ENCODE peak calls at places on chromosomes 6 and 20, in four cellular contexts. K, M, Q and E are unnamed samples.

GRCh38 chr20:54539521-54540046 is 64.2 kb downstream of the DOK5 start:
- DNase-seq in K (no peak), M (no peak), Q (no peak), E (no peak)

GRCh38 chr20:1283522-1284210 is 17.6 kb downstream of the SNPH start:
- DNase-seq in K (no peak), M (no peak), Q (no peak), E (no peak)

GRCh38 chr6:35372633-35373032 is 30.3 kb downstream of the PPARD start:
- DNase-seq in K (no peak), M (no peak), Q (no peak), E (no peak)

GRCh38 chr6:96211341-96211740 is 195.6 kb downstream of the FUT9 start:
- DNase-seq in K (no peak), M (no peak), Q (no peak), E (no peak)

GRCh38 chr6:42960243-42961019 is at the start of gene GNMT:
- DNase-seq in K (no peak), M (no peak), Q (peak; percentile 74), E (no peak)

GRCh38 chr6:88749849-88750248 is 213.6 kb downstream of the RNGTT start:
- DNase-seq in K (no peak), M (no peak), Q (no peak), E (no peak)

GRCh38 chr6:8207191-8207868 is 105.0 kb upstream of the EEF1E1 start:
- DNase-seq in K (no peak), M (no peak), Q (no peak), E (no peak)

GRCh38 chr6:131946404-131946991 is 4.7 kb downstream of the CCN2 start:
- DNase-seq in K (no peak), M (no peak), Q (peak; percentile 50), E (no peak)

GRCh38 chr6:55918639-55919038 is 43.2 kb upstream of the BMP5 start:
- DNase-seq in K (no peak), M (no peak), Q (no peak), E (no peak)

GRCh38 chr6:82283771-82284420 is 36.4 kb upstream of the IBTK start:
- DNase-seq in K (no peak), M (no peak), Q (no peak), E (no peak)

GRCh38 chr20:38108438-38109024 is 56.5 kb downstream of the TGM2 start:
- DNase-seq in K (no peak), M (no peak), Q (no peak), E (no peak)

GRCh38 chr6:16236009-16236501 is 2.3 kb upstream of the GMPR start:
- DNase-seq in K (no peak), M (no peak), Q (no peak), E (no peak)

GRCh38 chr6:43223175-43223574 is 6.1 kb downstream of the DNPH1 start:
- DNase-seq in K (no peak), M (no peak), Q (no peak), E (no peak)

GRCh38 chr20:57950764-57951163 is 240.9 kb upstream of the PMEPA1 start:
- DNase-seq in K (no peak), M (no peak), Q (no peak), E (no peak)

GRCh38 chr6:146892613-146893401 is 294.0 kb downstream of the ADGB start:
- DNase-seq in K (no peak), M (peak; percentile 83), Q (no peak), E (no peak)

GRCh38 chr6:53751417-53751816 is 43.4 kb upstream of the LRRC1 start:
- DNase-seq in K (no peak), M (no peak), Q (no peak), E (no peak)

GRCh38 chr6:71529026-71529425 is 240.4 kb downstream of the OGFRL1 start:
- DNase-seq in K (no peak), M (no peak), Q (no peak), E (no peak)

GRCh38 chr6:32825966-32826365 is 9.2 kb upstream of the HLA-DOB start:
- DNase-seq in K (no peak), M (no peak), Q (peak; percentile 55), E (no peak)

GRCh38 chr6:64838726-64839125 is 868.3 kb downstream of the EYS start:
- DNase-seq in K (no peak), M (no peak), Q (no peak), E (no peak)

DNA sequence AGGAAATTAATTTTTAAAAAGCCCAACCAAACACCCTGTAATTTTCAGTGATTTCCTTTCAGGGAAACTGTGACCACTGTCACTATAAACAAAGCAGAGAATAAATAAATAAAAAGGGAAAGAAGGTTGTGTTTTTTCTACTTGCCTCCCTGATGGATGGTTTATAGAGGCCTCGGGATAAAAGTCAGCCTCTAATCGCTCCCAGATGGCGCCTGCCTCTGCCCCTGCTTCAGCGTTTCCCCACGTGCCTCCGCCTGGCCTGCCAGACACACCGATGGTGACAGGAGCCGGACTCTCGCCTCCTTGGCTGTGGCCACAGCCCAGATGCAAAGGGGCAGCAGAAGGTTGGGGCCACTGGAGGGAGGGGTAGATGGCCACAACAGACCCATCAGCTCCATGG is 327.7 kb downstream of the CDC5L start:
- DNase-seq in K (no peak), M (no peak), Q (no peak), E (no peak)
- TF ChIP-seq FOXM1 in K (no peak), M (no peak), Q (no peak), E (no peak)

GRCh38 chr6:121810346-121811032 is 375.0 kb downstream of the GJA1 start:
- DNase-seq in K (no peak), M (no peak), Q (no peak), E (no peak)
- TF ChIP-seq BHLHE40 in K (no peak), M (no peak), Q (no peak), E (no peak)

GRCh38 chr20:5550738-5551529 is 199.3 kb upstream of the SHLD1 start:
- DNase-seq in K (no peak), M (no peak), Q (no peak), E (no peak)
- TF ChIP-seq FOXM1 in K (no peak), M (no peak), Q (no peak), E (no peak)

GRCh38 chr6:31438222-31438621 is 34.8 kb downstream of the MICA start:
- DNase-seq in K (no peak), M (no peak), Q (no peak), E (no peak)

GRCh38 chr6:31446481-31446880 is 43.1 kb downstream of the MICA start:
- DNase-seq in K (no peak), M (no peak), Q (no peak), E (no peak)

GRCh38 chr6:31438677-31439076 is 35.3 kb downstream of the MICA start:
- DNase-seq in K (no peak), M (no peak), Q (no peak), E (no peak)

DNA sequence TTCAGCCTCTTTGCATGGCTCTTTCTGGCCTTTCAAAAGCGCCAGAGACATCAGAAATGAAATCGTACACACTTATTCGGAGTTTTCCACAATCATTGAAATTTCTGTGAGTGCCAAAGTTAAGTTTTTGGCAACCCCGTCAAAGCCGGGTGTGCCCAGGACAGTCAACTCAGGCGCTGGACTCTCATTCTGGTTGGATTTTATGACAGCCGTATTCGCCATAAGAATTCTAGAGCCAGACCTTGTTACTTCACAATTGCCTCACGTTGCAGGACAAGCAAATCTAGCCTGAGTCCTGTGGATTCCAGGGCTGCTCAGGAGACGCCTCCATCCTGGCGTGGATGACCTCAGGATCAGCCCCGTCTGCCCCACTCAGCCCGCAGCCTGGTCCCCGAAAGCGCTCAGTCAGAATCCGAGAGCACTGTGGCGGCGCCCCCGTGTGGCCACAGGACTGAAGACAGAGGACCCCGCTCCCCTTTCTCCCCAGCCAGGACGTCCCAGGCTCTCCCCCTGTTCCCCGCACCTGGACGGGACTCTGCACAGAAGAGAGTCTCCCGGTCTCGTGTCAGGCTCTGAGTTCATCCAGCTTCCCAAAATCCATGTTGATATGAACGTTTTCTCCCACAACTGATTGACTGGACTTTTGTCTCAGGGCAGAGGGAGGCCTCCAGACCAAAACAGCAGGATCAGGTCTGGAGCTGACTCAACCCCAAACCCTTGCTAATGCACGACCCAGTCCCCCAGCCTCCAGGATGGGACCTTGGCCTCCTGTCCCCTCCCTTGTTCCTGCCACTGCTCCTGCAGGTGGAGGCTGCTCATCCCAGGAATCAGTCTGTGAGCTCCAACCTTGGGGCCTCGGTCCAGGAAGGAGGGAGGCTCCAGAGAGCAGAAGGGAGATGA is 38.2 kb downstream of the MICA start:
- DNase-seq in K (no peak), M (peak; percentile 88), Q (peak; percentile 60), E (peak; percentile 72)
- TF ChIP-seq BHLHE40 in K (no peak), M (peak; percentile 30), Q (no peak), E (no peak)